ENCODE peak calls at places on chromosome 7, in five cellular contexts. A, B, Z, O and P are unnamed samples.

GRCh38 chr7:39651262-39651661 is 27.9 kb downstream of the RALA start:
- DNase-seq in A (no peak), O (no peak), B (no peak), Z (peak; percentile 81), P (peak; percentile 32)

GRCh38 chr7:105643857-105644256 is 62.6 kb upstream of the EFCAB10 start:
- DNase-seq in O (no peak), Z (peak; percentile 39), A (no peak), B (no peak), P (no peak)

GRCh38 chr7:107463139-107464078 is 6.4 kb upstream of the GPR22 start:
- DNase-seq in B (peak; percentile 50), O (peak; percentile 72), Z (peak; percentile 86), A (peak; percentile 57), P (peak; percentile 83)

GRCh38 chr7:26233902-26234511 is 32.5 kb downstream of the CBX3 start:
- DNase-seq in A (no peak), O (no peak), Z (no peak), B (no peak), P (no peak)

GRCh38 chr7:780056-780455 is 52.2 kb upstream of the SUN1 start:
- DNase-seq in A (no peak), B (no peak), O (no peak), Z (no peak), P (no peak)

GRCh38 chr7:35420657-35421056 is 166.8 kb upstream of the TBX20 start:
- DNase-seq in B (no peak), A (no peak), Z (peak; percentile 12), O (no peak), P (peak; percentile 11)

GRCh38 chr7:27207348-27207985 is 7.6 kb upstream of the HOXA13 start:
- DNase-seq in O (no peak), A (no peak), B (no peak), Z (no peak), P (no peak)

GRCh38 chr7:106721816-106722785 is 61.1 kb upstream of the CCDC71L start:
- DNase-seq in O (no peak), A (no peak), B (no peak), Z (no peak), P (no peak)

GRCh38 chr7:18607025-18607424 is 111.5 kb downstream of the HDAC9 start:
- DNase-seq in Z (peak; percentile 7), O (no peak), B (no peak), A (no peak), P (no peak)

GRCh38 chr7:21939136-21939857 is 6.4 kb downstream of the CDCA7L start:
- DNase-seq in O (no peak), A (no peak), Z (peak; percentile 39), B (no peak), P (peak; percentile 37)